ENCODE peak calls at places on chromosomes 12 and 14, in eight cellular contexts. D is mesothelial cell of epicardium, B is GOT3, E is endothelial cell, R is NCI-H774, K is AML-193, A is fibroblast of mammary gland, L is ovary. G is an unnamed sample.

GRCh38 chr12:26152507-26153102 is 27.8 kb upstream of the BHLHE41 start:
- DNase-seq in A (no peak), K (no peak), D (no peak), E (no peak), R (no peak), L (no peak), B (no peak), G (no peak)

GRCh38 chr12:107145397-107145796 is 52.0 kb upstream of the CRY1 start:
- DNase-seq in A (peak), K (no peak), L (no peak), D (no peak), R (no peak), B (no peak), E (no peak), G (no peak)

GRCh38 chr12:108833355-108833733 is 24.0 kb downstream of the SSH1 start:
- DNase-seq in K (no peak), A (peak), R (no peak), D (no peak), B (no peak), E (no peak), L (no peak), G (no peak)

GRCh38 chr12:57276935-57277563 is 26.1 kb upstream of the STAC3 start:
- DNase-seq in D (no peak), L (no peak), B (no peak), K (peak), A (peak), E (peak), R (no peak), G (no peak)

GRCh38 chr12:50981319-50982239 is 29.2 kb downstream of the HIGD1C start:
- DNase-seq in A (no peak), B (no peak), E (no peak), K (no peak), L (no peak), R (no peak), D (no peak), G (no peak)

GRCh38 chr12:26047401-26048226 is 77.2 kb downstream of the BHLHE41 start:
- DNase-seq in A (no peak), K (no peak), L (no peak), R (no peak), B (no peak), E (no peak), D (no peak), G (no peak)

GRCh38 chr12:47707905-47708543 is 2.2 kb upstream of the RPAP3 start:
- DNase-seq in R (no peak), K (peak), A (no peak), D (no peak), E (no peak), B (no peak), L (no peak), G (no peak)

GRCh38 chr12:131102991-131103609 is 149.4 kb downstream of the ADGRD1 start:
- DNase-seq in A (no peak), R (no peak), L (no peak), D (no peak), E (no peak), K (no peak), B (no peak), G (no peak)

GRCh38 chr12:11981174-11981733 is 89.5 kb upstream of the BCL2L14 start:
- DNase-seq in A (peak), L (no peak), B (peak), K (no peak), D (no peak), E (no peak), R (no peak), G (peak)

GRCh38 chr14:100677925-100678765 is 48.5 kb upstream of the DLK1 start:
- DNase-seq in B (no peak), R (no peak), L (peak), K (no peak), A (peak), E (no peak), D (peak), G (no peak)

GRCh38 chr12:89156862-89157262 is 195.4 kb downstream of the DUSP6 start:
- DNase-seq in K (peak), E (no peak), R (no peak), D (no peak), A (peak), B (no peak), L (no peak), G (no peak)

GRCh38 chr12:19288603-19289244 is 150.6 kb upstream of the AEBP2 start:
- DNase-seq in D (no peak), A (peak), K (peak), L (no peak), E (no peak), B (no peak), R (no peak), G (no peak)

GRCh38 chr12:113142173-113142885 is 6.8 kb upstream of the RASAL1 start:
- DNase-seq in A (no peak), L (no peak), K (peak), E (no peak), D (no peak), B (no peak), R (peak), G (no peak)

GRCh38 chr12:30694412-30694955 is 1.2 kb downstream of the IPO8 start:
- DNase-seq in L (no peak), D (no peak), A (peak), R (no peak), K (no peak), B (no peak), E (no peak), G (no peak)

GRCh38 chr12:65605019-65605418 is 219.3 kb upstream of the HMGA2 start:
- DNase-seq in A (peak), B (no peak), E (no peak), K (no peak), D (no peak), L (no peak), R (no peak), G (no peak)

GRCh38 chr14:24277606-24278321 is 6.4 kb upstream of the RABGGTA start:
- DNase-seq in A (no peak), L (no peak), E (no peak), K (peak), D (no peak), R (no peak), B (no peak), G (no peak)